ENCODE peak calls at places on chromosomes 13 and 19, in six cellular contexts. Q is T-helper 17 cell; U is stimulated activated CD8-positive, alpha-beta memory T cell treated with anti-CD3 and anti-CD28 coated beads, Interleukin-7, amount 100 ng/mL, for 24 hours; V is amniotic stem cell; L is ACHN; O is CD4-positive, alpha-beta memory T cell. J is an unnamed sample.
A peak's percentile ranks its signal among the peaks of the same experiment; 100 is the strongest.

GRCh38 chr13:99587893-99588606 is 86.8 kb downstream of the TM9SF2 start:
- DNase-seq in Q (no peak), U (no peak), V (no peak), L (no peak), O (no peak), J (no peak)

GRCh38 chr19:50992666-50993035 is 8.8 kb downstream of the KLK8 start:
- DNase-seq in Q (no peak), U (no peak), V (no peak), L (no peak), O (no peak), J (no peak)

GRCh38 chr13:48749144-48749543 is 95.4 kb downstream of the CYSLTR2 start:
- DNase-seq in Q (no peak), U (no peak), V (no peak), L (no peak), O (no peak), J (no peak)

GRCh38 chr19:35704218-35704617 is at the start of gene ZBTB32:
- DNase-seq in Q (no peak), U (no peak), V (no peak), L (no peak), O (no peak), J (no peak)

GRCh38 chr13:98722958-98723357 is 29.5 kb downstream of the SLC15A1 start:
- DNase-seq in Q (no peak), U (no peak), V (no peak), L (no peak), O (no peak), J (no peak)

GRCh38 chr13:114151031-114151430 is 18.6 kb upstream of the RASA3 start:
- DNase-seq in Q (no peak), U (no peak), V (no peak), L (no peak), O (no peak), J (no peak)

GRCh38 chr19:38729653-38730469 is 14.4 kb downstream of the CAPN12 start:
- DNase-seq in Q (peak; percentile 59), U (peak; percentile 70), V (no peak), L (peak; percentile 65), O (peak; percentile 73), J (peak; percentile 70)

GRCh38 chr19:34964598-34964997 is 569 bp upstream of the ZNF792 start:
- DNase-seq in Q (no peak), U (no peak), V (no peak), L (no peak), O (no peak), J (no peak)

J was measured in effector CD4-positive, alpha-beta T cell.